ENCODE peak calls at places on chromosomes 11 and 22, in eight cellular contexts. F is MM.1S, Z is HCT116, Q is OCI-LY7, J is GM23338, X is PC-3, A is SK-N-SH, W is neural progenitor cell. U is an unnamed sample.

GRCh38 chr11:43907028-43907966 is 26.7 kb downstream of the ALKBH3 start:
- DNase-seq in J (no peak), A (no peak), F (peak), Q (peak), W (no peak), X (no peak), Z (no peak), U (no peak)

GRCh38 chr22:38083931-38084631 is at the start of gene SLC16A8:
- DNase-seq in J (peak), X (no peak), A (no peak), F (no peak), W (peak), Z (no peak), Q (no peak), U (no peak)

GRCh38 chr11:72777755-72778278 is 16.0 kb downstream of the STARD10 start:
- DNase-seq in Q (no peak), X (no peak), J (no peak), A (no peak), F (no peak), W (no peak), Z (no peak), U (peak)

GRCh38 chr11:130677486-130678153 is 229.2 kb downstream of the ADAMTS15 start:
- DNase-seq in W (peak), X (peak), J (peak), Z (no peak), F (no peak), Q (no peak), A (no peak), U (peak)

GRCh38 chr11:16817321-16817720 is 78.9 kb downstream of the C11orf58 start:
- DNase-seq in Q (no peak), W (no peak), J (no peak), X (no peak), A (no peak), F (no peak), Z (no peak), U (no peak)

GRCh38 chr11:1847941-1848639 is 4.8 kb upstream of the LSP1 start:
- DNase-seq in F (no peak), W (no peak), J (no peak), X (no peak), Z (no peak), Q (no peak), A (no peak), U (no peak)

GRCh38 chr11:65355776-65356393 is 1.3 kb downstream of the TIGD3 start:
- DNase-seq in X (no peak), W (peak), Z (no peak), A (no peak), F (no peak), J (peak), Q (no peak), U (no peak)

GRCh38 chr11:100612766-100613165 is 74.3 kb upstream of the ARHGAP42 start:
- DNase-seq in J (no peak), Z (no peak), F (peak), W (no peak), X (peak), A (no peak), Q (no peak), U (no peak)

GRCh38 chr11:64035581-64035980 is at the start of gene FLRT1:
- DNase-seq in F (no peak), Z (no peak), A (peak), Q (no peak), J (no peak), X (no peak), W (peak), U (no peak)

GRCh38 chr11:2928605-2929510 is at the start of gene PHLDA2:
- DNase-seq in A (peak), Z (peak), W (peak), X (peak), F (no peak), Q (no peak), J (peak), U (peak)

GRCh38 chr11:6303657-6304056 is 16.6 kb downstream of the CAVIN3 start:
- DNase-seq in Q (no peak), W (peak), A (no peak), Z (no peak), J (peak), X (no peak), F (no peak), U (no peak)

DNA sequence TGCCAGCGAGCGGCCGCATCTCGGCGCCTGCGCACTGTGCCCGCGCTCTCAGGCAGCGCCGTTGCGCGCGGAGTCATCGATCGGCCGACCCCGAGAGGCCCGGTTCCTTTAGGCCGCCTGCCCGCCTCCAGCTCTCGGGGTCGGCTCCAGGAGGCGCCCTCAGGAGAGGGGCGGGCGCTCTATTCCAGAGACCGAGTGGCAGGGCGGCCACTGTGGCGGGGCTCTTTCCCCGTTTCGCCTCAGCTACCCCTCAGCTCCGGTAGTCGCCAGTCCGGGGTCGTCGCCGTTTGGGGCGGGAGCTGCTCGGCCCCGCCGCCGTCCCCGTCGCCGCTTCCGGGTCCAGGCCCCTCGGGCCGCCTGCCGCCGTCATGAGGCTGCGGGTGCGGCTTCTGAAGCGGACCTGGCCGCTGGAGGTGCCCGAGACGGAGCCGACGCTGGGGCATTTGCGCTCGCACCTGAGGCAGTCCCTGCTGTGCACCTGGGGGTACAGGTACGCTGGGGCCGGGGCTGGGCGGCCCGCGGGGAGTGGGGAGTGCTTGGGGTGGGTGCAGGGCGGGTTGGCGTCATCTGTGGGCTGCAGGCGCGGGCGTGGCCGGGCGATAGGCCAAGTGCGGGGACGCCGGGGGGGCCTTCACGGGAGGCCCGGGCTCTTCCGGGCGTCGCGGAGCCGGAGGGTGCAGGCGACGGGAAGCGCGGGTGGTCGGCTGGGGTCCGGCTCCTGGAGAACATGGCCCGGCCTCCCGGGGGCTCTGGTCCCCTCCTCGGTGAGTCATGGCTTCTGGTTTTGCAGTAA is at the start of gene FBXO7:
- DNase-seq in F (peak), X (peak), W (peak), Z (peak), A (peak), Q (peak), J (peak), U (peak)
- TF ChIP-seq CTCF in F (peak), X (no peak), W (peak), Z (no peak), A (peak), Q (peak), J (peak), U (peak)

GRCh38 chr22:17598318-17598717 is 30.2 kb downstream of the ATP6V1E1 start:
- DNase-seq in W (no peak), J (no peak), Z (no peak), A (no peak), X (no peak), Q (no peak), F (no peak), U (no peak)
- TF ChIP-seq EZH2phosphoT487 in W (no peak), J (no peak), Z (no peak), A (no peak), X (no peak), Q (no peak), F (no peak), U (no peak)

GRCh38 chr11:68025047-68025446 is 5.4 kb upstream of the NDUFS8 start:
- DNase-seq in J (no peak), Q (peak), X (no peak), F (no peak), Z (no peak), W (no peak), A (no peak), U (no peak)
- H3K4me2 ChIP-seq in J (no peak), Q (no peak), X (no peak), F (no peak), Z (peak), W (no peak), A (no peak), U (no peak)

GRCh38 chr11:12502950-12503579 is 125.7 kb downstream of the PARVA start:
- DNase-seq in J (no peak), F (no peak), W (no peak), A (no peak), Q (no peak), X (peak), Z (no peak), U (no peak)

GRCh38 chr11:12506502-12506921 is 129.1 kb downstream of the PARVA start:
- DNase-seq in A (peak), Z (no peak), F (no peak), W (no peak), X (no peak), J (no peak), Q (no peak), U (peak)

GRCh38 chr11:12502041-12502440 is 124.7 kb downstream of the PARVA start:
- DNase-seq in Z (no peak), J (no peak), F (no peak), X (no peak), A (no peak), W (no peak), Q (no peak), U (no peak)

GRCh38 chr11:12505183-12505582 is 127.8 kb downstream of the PARVA start:
- DNase-seq in W (no peak), Z (no peak), X (no peak), Q (no peak), A (peak), F (no peak), J (no peak), U (no peak)

DNA sequence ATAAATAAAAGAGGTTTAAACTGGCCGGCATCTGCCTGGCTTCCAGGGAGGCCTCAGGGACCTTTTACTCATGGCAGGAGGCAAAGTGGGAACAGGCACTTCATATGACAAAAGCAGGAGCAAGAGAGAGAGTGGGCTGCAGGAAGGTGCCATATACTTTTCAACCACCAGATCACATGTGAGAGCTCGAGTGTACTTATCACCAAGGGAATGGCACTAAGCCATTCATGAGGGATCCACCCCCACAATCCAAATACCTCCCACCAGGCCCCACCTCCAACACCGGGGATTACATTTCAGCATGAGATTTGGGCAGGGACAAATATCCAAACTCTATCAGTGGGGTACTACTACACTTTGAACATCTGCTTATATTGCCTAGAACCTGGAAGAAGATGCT is 126.5 kb downstream of the PARVA start:
- DNase-seq in Z (no peak), W (no peak), X (no peak), A (no peak), J (no peak), Q (no peak), F (no peak), U (no peak)
- TF ChIP-seq CTCF in Z (peak), W (no peak), X (no peak), A (no peak), J (no peak), Q (no peak), F (no peak), U (no peak)

U was measured in hepatocyte.